ENCODE peak calls at places on chromosomes 4 and X, in four cellular contexts. One of them, this sample, is unnamed.

GRCh38 chr4:2873329-2873728 is 29.7 kb downstream of the ADD1 start:
- DNase-seq in hepatocyte: no peak
- DNase-seq in astrocyte: no peak
- DNase-seq in fibroblast of lung: no peak
- DNase-seq in this sample: no peak

GRCh38 chr4:167826281-167826680 is 266.1 kb upstream of the ANXA10 start:
- DNase-seq in hepatocyte: no peak
- DNase-seq in astrocyte: no peak
- DNase-seq in fibroblast of lung: no peak
- DNase-seq in this sample: no peak

GRCh38 chrX:17744896-17745523 is 7.7 kb downstream of the SCML1 start:
- DNase-seq in hepatocyte: no peak
- DNase-seq in astrocyte: no peak
- DNase-seq in fibroblast of lung: no peak
- DNase-seq in this sample: no peak

GRCh38 chr4:98688416-98689290 is 30.2 kb upstream of the TSPAN5 start:
- DNase-seq in hepatocyte: no peak
- DNase-seq in astrocyte: peak
- DNase-seq in fibroblast of lung: peak
- DNase-seq in this sample: peak

GRCh38 chr4:98341309-98341708 is 80.1 kb downstream of the RAP1GDS1 start:
- DNase-seq in hepatocyte: no peak
- DNase-seq in astrocyte: peak
- DNase-seq in fibroblast of lung: peak
- DNase-seq in this sample: no peak

GRCh38 chr4:188495169-188495568 is 355.9 kb downstream of the TRIML1 start:
- DNase-seq in hepatocyte: no peak
- DNase-seq in astrocyte: no peak
- DNase-seq in fibroblast of lung: no peak
- DNase-seq in this sample: no peak

GRCh38 chr4:13567125-13567524 is 22.8 kb upstream of the NKX3-2 start:
- DNase-seq in hepatocyte: no peak
- DNase-seq in astrocyte: no peak
- DNase-seq in fibroblast of lung: no peak
- DNase-seq in this sample: no peak

GRCh38 chr4:1043658-1044468 is 32.4 kb downstream of the FGFRL1 start:
- DNase-seq in hepatocyte: peak
- DNase-seq in astrocyte: peak
- DNase-seq in fibroblast of lung: peak
- DNase-seq in this sample: peak

GRCh38 chrX:2561461-2561860 is 60.7 kb upstream of the DHRSX start:
- DNase-seq in hepatocyte: no peak
- DNase-seq in astrocyte: no peak
- DNase-seq in fibroblast of lung: no peak
- DNase-seq in this sample: no peak

GRCh38 chr4:135941671-135942070 is 1590.6 kb downstream of the PCDH18 start:
- DNase-seq in hepatocyte: no peak
- DNase-seq in astrocyte: no peak
- DNase-seq in fibroblast of lung: no peak
- DNase-seq in this sample: no peak

GRCh38 chr4:109912706-109913621 is at the start of gene EGF:
- DNase-seq in hepatocyte: peak
- DNase-seq in astrocyte: peak
- DNase-seq in fibroblast of lung: peak
- DNase-seq in this sample: no peak

GRCh38 chr4:109916003-109916399 is 3.3 kb downstream of the EGF start:
- DNase-seq in hepatocyte: no peak
- DNase-seq in astrocyte: no peak
- DNase-seq in fibroblast of lung: no peak
- DNase-seq in this sample: no peak

GRCh38 chr4:109914356-109914755 is 1.7 kb downstream of the EGF start:
- DNase-seq in hepatocyte: peak
- DNase-seq in astrocyte: no peak
- DNase-seq in fibroblast of lung: no peak
- DNase-seq in this sample: no peak

GRCh38 chr4:109915385-109916002 is 2.8 kb downstream of the EGF start:
- DNase-seq in hepatocyte: peak
- DNase-seq in astrocyte: no peak
- DNase-seq in fibroblast of lung: no peak
- DNase-seq in this sample: no peak

GRCh38 chr4:109913842-109914241 is 1.2 kb downstream of the EGF start:
- DNase-seq in hepatocyte: no peak
- DNase-seq in astrocyte: no peak
- DNase-seq in fibroblast of lung: no peak
- DNase-seq in this sample: no peak
- H3K4me2 ChIP-seq in hepatocyte: peak
- H3K4me2 ChIP-seq in astrocyte: peak
- H3K4me2 ChIP-seq in fibroblast of lung: no peak
- H3K4me2 ChIP-seq in this sample: peak

GRCh38 chr4:56657128-56657527 is 24.0 kb downstream of the HOPX start:
- DNase-seq in hepatocyte: no peak
- DNase-seq in astrocyte: no peak
- DNase-seq in fibroblast of lung: no peak
- DNase-seq in this sample: no peak

GRCh38 chr4:56654238-56654632 is 26.9 kb downstream of the HOPX start:
- DNase-seq in hepatocyte: no peak
- DNase-seq in astrocyte: peak
- DNase-seq in fibroblast of lung: peak
- DNase-seq in this sample: no peak

GRCh38 chr4:56655209-56655626 is 25.9 kb downstream of the HOPX start:
- DNase-seq in hepatocyte: peak
- DNase-seq in astrocyte: peak
- DNase-seq in fibroblast of lung: peak
- DNase-seq in this sample: no peak

GRCh38 chr4:56656346-56656643 is 24.8 kb downstream of the HOPX start:
- DNase-seq in hepatocyte: peak
- DNase-seq in astrocyte: no peak
- DNase-seq in fibroblast of lung: no peak
- DNase-seq in this sample: no peak

GRCh38 chr4:56655627-56656345 is 25.3 kb downstream of the HOPX start:
- DNase-seq in hepatocyte: peak
- DNase-seq in astrocyte: no peak
- DNase-seq in fibroblast of lung: no peak
- DNase-seq in this sample: no peak
- H3K4me2 ChIP-seq in hepatocyte: peak
- H3K4me2 ChIP-seq in astrocyte: peak
- H3K4me2 ChIP-seq in fibroblast of lung: peak
- H3K4me2 ChIP-seq in this sample: no peak

GRCh38 chr4:171553961-171554360 is 259.2 kb upstream of the GALNTL6 start:
- DNase-seq in hepatocyte: no peak
- DNase-seq in astrocyte: no peak
- DNase-seq in fibroblast of lung: no peak
- DNase-seq in this sample: no peak
- H3K4me2 ChIP-seq in hepatocyte: no peak
- H3K4me2 ChIP-seq in astrocyte: no peak
- H3K4me2 ChIP-seq in fibroblast of lung: no peak
- H3K4me2 ChIP-seq in this sample: no peak

GRCh38 chr4:173243321-173243720 is 74.7 kb downstream of the GALNT7 start:
- DNase-seq in hepatocyte: peak
- DNase-seq in astrocyte: peak
- DNase-seq in fibroblast of lung: peak
- DNase-seq in this sample: peak

GRCh38 chr4:173240696-173241095 is 72.1 kb downstream of the GALNT7 start:
- DNase-seq in hepatocyte: no peak
- DNase-seq in astrocyte: no peak
- DNase-seq in fibroblast of lung: no peak
- DNase-seq in this sample: no peak

GRCh38 chr4:173243917-173244658 is 75.5 kb downstream of the GALNT7 start:
- DNase-seq in hepatocyte: no peak
- DNase-seq in astrocyte: no peak
- DNase-seq in fibroblast of lung: no peak
- DNase-seq in this sample: no peak

GRCh38 chr4:173246719-173247118 is 78.1 kb downstream of the GALNT7 start:
- DNase-seq in hepatocyte: no peak
- DNase-seq in astrocyte: no peak
- DNase-seq in fibroblast of lung: no peak
- DNase-seq in this sample: no peak

GRCh38 chr4:173242466-173243250 is 74.0 kb downstream of the GALNT7 start:
- DNase-seq in hepatocyte: no peak
- DNase-seq in astrocyte: no peak
- DNase-seq in fibroblast of lung: no peak
- DNase-seq in this sample: no peak
- H3K4me2 ChIP-seq in hepatocyte: no peak
- H3K4me2 ChIP-seq in astrocyte: peak
- H3K4me2 ChIP-seq in fibroblast of lung: no peak
- H3K4me2 ChIP-seq in this sample: no peak

GRCh38 chr4:10112658-10113284 is 3.8 kb downstream of the WDR1 start:
- DNase-seq in hepatocyte: no peak
- DNase-seq in astrocyte: no peak
- DNase-seq in fibroblast of lung: no peak
- DNase-seq in this sample: no peak
- H3K4me2 ChIP-seq in hepatocyte: no peak
- H3K4me2 ChIP-seq in astrocyte: peak
- H3K4me2 ChIP-seq in fibroblast of lung: peak
- H3K4me2 ChIP-seq in this sample: no peak

DNA sequence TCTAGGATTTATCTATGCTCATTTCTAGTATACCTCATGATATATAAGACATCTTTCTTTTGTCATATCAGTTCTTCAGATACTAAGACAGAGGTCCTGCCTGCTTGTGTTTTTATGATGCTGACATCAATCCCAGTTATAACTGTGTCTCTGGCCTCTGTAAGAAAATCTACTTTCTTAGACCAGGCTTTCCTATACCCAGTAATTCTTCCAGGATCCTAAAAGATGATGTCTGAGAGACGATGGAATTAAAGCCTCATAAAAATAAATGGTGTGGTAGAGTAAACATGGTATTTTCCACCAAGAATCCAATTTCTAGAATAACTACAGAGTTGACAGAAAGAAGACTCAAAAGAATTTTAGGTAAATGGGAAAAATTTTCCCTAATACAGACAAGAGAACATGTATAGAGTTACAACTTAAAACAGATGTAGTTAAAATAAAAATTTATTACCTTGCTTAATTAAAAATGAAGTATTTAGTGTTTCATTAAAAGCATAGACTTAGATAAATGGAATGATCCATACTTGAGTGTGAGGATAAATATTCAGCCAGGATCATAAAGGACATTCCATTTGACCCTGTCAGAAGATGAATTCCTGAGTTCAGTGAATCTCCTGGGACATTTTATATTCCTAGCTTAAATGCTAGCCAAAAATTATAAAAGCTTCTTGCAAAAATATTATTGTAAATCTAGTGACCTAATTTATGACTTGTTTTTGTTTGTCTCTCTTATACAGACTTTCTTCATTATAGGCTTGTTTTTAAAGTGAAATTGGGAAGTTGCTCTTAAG is 137.4 kb downstream of the PDLIM5 start:
- DNase-seq in hepatocyte: no peak
- DNase-seq in astrocyte: no peak
- DNase-seq in fibroblast of lung: peak
- DNase-seq in this sample: no peak
- H3K4me2 ChIP-seq in hepatocyte: no peak
- H3K4me2 ChIP-seq in astrocyte: no peak
- H3K4me2 ChIP-seq in fibroblast of lung: no peak
- H3K4me2 ChIP-seq in this sample: no peak

GRCh38 chr4:180827610-180828009 is 1415.6 kb upstream of the TENM3 start:
- DNase-seq in hepatocyte: peak
- DNase-seq in astrocyte: no peak
- DNase-seq in fibroblast of lung: peak
- DNase-seq in this sample: no peak
- H3K4me2 ChIP-seq in hepatocyte: peak
- H3K4me2 ChIP-seq in astrocyte: peak
- H3K4me2 ChIP-seq in fibroblast of lung: peak
- H3K4me2 ChIP-seq in this sample: peak

GRCh38 chr4:44580231-44580630 is 71.2 kb downstream of the YIPF7 start:
- DNase-seq in hepatocyte: no peak
- DNase-seq in astrocyte: no peak
- DNase-seq in fibroblast of lung: no peak
- DNase-seq in this sample: no peak

GRCh38 chr4:44578954-44579353 is 72.5 kb downstream of the YIPF7 start:
- DNase-seq in hepatocyte: no peak
- DNase-seq in astrocyte: no peak
- DNase-seq in fibroblast of lung: no peak
- DNase-seq in this sample: no peak

DNA sequence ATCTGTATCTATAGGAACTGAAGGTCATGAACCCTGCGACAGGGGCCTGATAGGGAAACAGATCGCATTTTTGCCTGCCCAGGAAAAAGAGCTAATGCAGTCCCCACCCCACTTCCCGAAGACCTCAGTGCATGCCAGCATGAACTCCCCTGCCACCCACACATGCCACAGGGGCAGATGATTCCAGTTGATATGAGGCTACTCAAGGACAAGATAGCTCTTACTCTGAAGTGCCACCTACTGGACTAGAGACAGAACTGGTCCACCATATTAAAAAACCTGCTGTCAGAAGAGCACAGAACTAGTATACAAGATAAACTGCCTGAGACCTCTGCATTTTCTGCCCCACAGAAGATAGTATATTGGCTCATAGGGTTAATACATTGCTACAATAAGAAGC is 68.0 kb downstream of the YIPF7 start:
- DNase-seq in hepatocyte: no peak
- DNase-seq in astrocyte: no peak
- DNase-seq in fibroblast of lung: no peak
- DNase-seq in this sample: no peak
- H3K4me2 ChIP-seq in hepatocyte: no peak
- H3K4me2 ChIP-seq in astrocyte: no peak
- H3K4me2 ChIP-seq in fibroblast of lung: no peak
- H3K4me2 ChIP-seq in this sample: no peak

GRCh38 chr4:156999175-156999517 is 27.5 kb upstream of the PDGFC start:
- DNase-seq in hepatocyte: peak
- DNase-seq in astrocyte: peak
- DNase-seq in fibroblast of lung: peak
- DNase-seq in this sample: peak
- H3K4me2 ChIP-seq in hepatocyte: peak
- H3K4me2 ChIP-seq in astrocyte: peak
- H3K4me2 ChIP-seq in fibroblast of lung: peak
- H3K4me2 ChIP-seq in this sample: peak

GRCh38 chrX:48003367-48003757 is 427 bp downstream of the ZNF182 start:
- DNase-seq in hepatocyte: no peak
- DNase-seq in astrocyte: no peak
- DNase-seq in fibroblast of lung: no peak
- DNase-seq in this sample: no peak

GRCh38 chrX:48003758-48004457 is at the start of gene ZNF182:
- DNase-seq in hepatocyte: peak
- DNase-seq in astrocyte: peak
- DNase-seq in fibroblast of lung: peak
- DNase-seq in this sample: peak

GRCh38 chrX:48002929-48003328 is 860 bp downstream of the ZNF182 start:
- DNase-seq in hepatocyte: no peak
- DNase-seq in astrocyte: no peak
- DNase-seq in fibroblast of lung: no peak
- DNase-seq in this sample: no peak
- H3K4me2 ChIP-seq in hepatocyte: peak
- H3K4me2 ChIP-seq in astrocyte: peak
- H3K4me2 ChIP-seq in fibroblast of lung: peak
- H3K4me2 ChIP-seq in this sample: peak

This sample was measured in PC-9.